ENCODE peak calls at places on chromosomes 13 and 19, in five cellular contexts. One of them, this sample, is unnamed.

GRCh38 chr13:23160241-23161175 is 20.3 kb upstream of the SGCG start:
- DNase-seq in H1: no peak
- DNase-seq in neuronal stem cell: peak
- DNase-seq in IMR-90: no peak
- DNase-seq in mesendoderm: peak
- DNase-seq in this sample: no peak

GRCh38 chr19:18470153-18470552 is 32.2 kb upstream of the ISYNA1 start:
- DNase-seq in mesendoderm: peak
- DNase-seq in IMR-90: no peak
- DNase-seq in neuronal stem cell: no peak
- DNase-seq in H1: no peak
- DNase-seq in this sample: no peak

GRCh38 chr13:33207616-33207964 is 78.0 kb downstream of the STARD13 start:
- DNase-seq in mesendoderm: no peak
- DNase-seq in H1: no peak
- DNase-seq in IMR-90: peak
- DNase-seq in neuronal stem cell: no peak
- DNase-seq in this sample: peak

GRCh38 chr13:76832258-76832988 is 53.8 kb downstream of the KCTD12 start:
- DNase-seq in neuronal stem cell: no peak
- DNase-seq in mesendoderm: no peak
- DNase-seq in IMR-90: no peak
- DNase-seq in H1: no peak
- DNase-seq in this sample: no peak

GRCh38 chr19:10508036-10508435 is 4.9 kb upstream of the KEAP1 start:
- DNase-seq in IMR-90: no peak
- DNase-seq in neuronal stem cell: no peak
- DNase-seq in mesendoderm: no peak
- DNase-seq in H1: no peak
- DNase-seq in this sample: no peak

GRCh38 chr19:17049711-17050280 is 23.2 kb upstream of the CPAMD8 start:
- DNase-seq in mesendoderm: no peak
- DNase-seq in H1: no peak
- DNase-seq in IMR-90: peak
- DNase-seq in neuronal stem cell: no peak
- DNase-seq in this sample: peak

GRCh38 chr19:16587031-16588023 is 15.1 kb upstream of the SLC35E1 start:
- DNase-seq in neuronal stem cell: no peak
- DNase-seq in H1: no peak
- DNase-seq in IMR-90: peak
- DNase-seq in mesendoderm: peak
- DNase-seq in this sample: peak

GRCh38 chr19:40596608-40597328 is 4.4 kb upstream of the LTBP4 start:
- DNase-seq in IMR-90: peak
- DNase-seq in neuronal stem cell: no peak
- DNase-seq in mesendoderm: no peak
- DNase-seq in H1: no peak
- DNase-seq in this sample: peak

GRCh38 chr13:51734786-51735185 is 69.2 kb downstream of the DHRS12 start:
- DNase-seq in mesendoderm: no peak
- DNase-seq in IMR-90: peak
- DNase-seq in H1: no peak
- DNase-seq in neuronal stem cell: no peak
- DNase-seq in this sample: no peak

GRCh38 chr19:39126593-39127187 is 1.1 kb downstream of the PAK4 start:
- DNase-seq in mesendoderm: peak
- DNase-seq in H1: no peak
- DNase-seq in IMR-90: no peak
- DNase-seq in neuronal stem cell: no peak
- DNase-seq in this sample: peak

GRCh38 chr13:67045357-67045756 is 184.8 kb downstream of the PCDH9 start:
- DNase-seq in neuronal stem cell: no peak
- DNase-seq in H1: no peak
- DNase-seq in mesendoderm: no peak
- DNase-seq in IMR-90: no peak
- DNase-seq in this sample: no peak

GRCh38 chr13:34369925-34370324 is 552.0 kb downstream of the RFC3 start:
- DNase-seq in H1: no peak
- DNase-seq in neuronal stem cell: no peak
- DNase-seq in IMR-90: no peak
- DNase-seq in mesendoderm: no peak
- DNase-seq in this sample: peak

GRCh38 chr13:44576396-44577235 is 486 bp upstream of the TSC22D1 start:
- DNase-seq in H1: no peak
- DNase-seq in IMR-90: no peak
- DNase-seq in neuronal stem cell: peak
- DNase-seq in mesendoderm: no peak
- DNase-seq in this sample: no peak

GRCh38 chr19:38455031-38455430 is 21.5 kb downstream of the RYR1 start:
- DNase-seq in neuronal stem cell: no peak
- DNase-seq in IMR-90: peak
- DNase-seq in mesendoderm: peak
- DNase-seq in H1: no peak
- DNase-seq in this sample: peak

GRCh38 chr13:33865945-33866344 is 48.0 kb downstream of the RFC3 start:
- DNase-seq in IMR-90: no peak
- DNase-seq in H1: no peak
- DNase-seq in mesendoderm: no peak
- DNase-seq in neuronal stem cell: no peak
- DNase-seq in this sample: no peak

GRCh38 chr19:7953060-7953459 is 9.6 kb upstream of the TIMM44 start:
- DNase-seq in H1: no peak
- DNase-seq in IMR-90: peak
- DNase-seq in neuronal stem cell: no peak
- DNase-seq in mesendoderm: peak
- DNase-seq in this sample: no peak

GRCh38 chr13:52599037-52599852 is 43.0 kb upstream of the HNRNPA1L2 start:
- DNase-seq in IMR-90: peak
- DNase-seq in neuronal stem cell: no peak
- DNase-seq in mesendoderm: no peak
- DNase-seq in H1: no peak
- DNase-seq in this sample: no peak

GRCh38 chr19:16470911-16471811 is 609 bp downstream of the EPS15L1 start:
- DNase-seq in neuronal stem cell: no peak
- DNase-seq in H1: no peak
- DNase-seq in mesendoderm: peak
- DNase-seq in IMR-90: peak
- DNase-seq in this sample: peak

GRCh38 chr13:30806784-30807183 is 71.4 kb downstream of the ALOX5AP start:
- DNase-seq in neuronal stem cell: no peak
- DNase-seq in H1: no peak
- DNase-seq in mesendoderm: no peak
- DNase-seq in IMR-90: peak
- DNase-seq in this sample: peak

GRCh38 chr13:78608705-78609463 is 5.5 kb upstream of the POU4F1 start:
- DNase-seq in H1: no peak
- DNase-seq in IMR-90: no peak
- DNase-seq in mesendoderm: peak
- DNase-seq in neuronal stem cell: peak
- DNase-seq in this sample: no peak

GRCh38 chr13:28438598-28439334 is 56.2 kb downstream of the FLT1 start:
- DNase-seq in H1: no peak
- DNase-seq in mesendoderm: peak
- DNase-seq in IMR-90: no peak
- DNase-seq in neuronal stem cell: no peak
- DNase-seq in this sample: no peak

GRCh38 chr19:49442793-49443365 is 1.6 kb upstream of the SLC17A7 start:
- DNase-seq in IMR-90: peak
- DNase-seq in H1: peak
- DNase-seq in neuronal stem cell: peak
- DNase-seq in mesendoderm: peak
- DNase-seq in this sample: peak

GRCh38 chr19:49441210-49441959 is at the start of gene SLC17A7:
- DNase-seq in H1: no peak
- DNase-seq in neuronal stem cell: peak
- DNase-seq in mesendoderm: peak
- DNase-seq in IMR-90: no peak
- DNase-seq in this sample: peak

GRCh38 chr19:49443366-49444099 is 2.2 kb upstream of the SLC17A7 start:
- DNase-seq in mesendoderm: peak
- DNase-seq in neuronal stem cell: peak
- DNase-seq in IMR-90: peak
- DNase-seq in H1: peak
- DNase-seq in this sample: peak

GRCh38 chr19:49441960-49442350 is 628 bp upstream of the SLC17A7 start:
- DNase-seq in IMR-90: no peak
- DNase-seq in mesendoderm: no peak
- DNase-seq in H1: no peak
- DNase-seq in neuronal stem cell: no peak
- DNase-seq in this sample: no peak

DNA sequence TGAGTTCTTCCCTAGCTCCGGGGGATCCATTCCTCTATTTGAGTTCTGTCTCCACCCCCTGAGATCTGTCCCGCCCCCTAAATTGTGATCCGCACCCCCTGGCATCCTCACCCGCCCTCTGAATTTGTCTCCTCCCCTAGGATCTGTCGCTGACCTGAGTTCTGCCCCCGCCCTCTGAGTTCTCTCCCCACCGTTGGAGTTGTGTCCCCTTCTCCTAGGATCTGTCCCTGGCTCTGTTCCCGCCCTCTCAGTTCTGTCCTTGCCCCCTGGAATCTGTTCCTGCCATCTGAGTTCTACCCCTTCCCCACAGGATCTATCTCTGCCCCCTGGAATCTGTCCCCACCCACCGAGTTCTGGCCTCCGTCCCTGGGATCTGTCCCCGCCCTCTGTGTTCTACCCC is 1.0 kb upstream of the SLC17A7 start:
- DNase-seq in IMR-90: no peak
- DNase-seq in H1: no peak
- DNase-seq in mesendoderm: no peak
- DNase-seq in neuronal stem cell: no peak
- DNase-seq in this sample: no peak
- H3K4me3 ChIP-seq in IMR-90: no peak
- H3K4me3 ChIP-seq in H1: peak
- H3K4me3 ChIP-seq in mesendoderm: no peak
- H3K4me3 ChIP-seq in neuronal stem cell: peak
- H3K4me3 ChIP-seq in this sample: no peak

GRCh38 chr19:44745386-44745831 is 3.1 kb upstream of the BCL3 start:
- DNase-seq in H1: no peak
- DNase-seq in IMR-90: peak
- DNase-seq in neuronal stem cell: no peak
- DNase-seq in mesendoderm: peak
- DNase-seq in this sample: peak
- H2BK120ac ChIP-seq in H1: no peak
- H2BK120ac ChIP-seq in IMR-90: peak
- H2BK120ac ChIP-seq in neuronal stem cell: no peak
- H2BK120ac ChIP-seq in mesendoderm: no peak
- H2BK120ac ChIP-seq in this sample: peak

GRCh38 chr19:34969721-34970120 is 5.7 kb upstream of the ZNF792 start:
- DNase-seq in mesendoderm: no peak
- DNase-seq in IMR-90: no peak
- DNase-seq in neuronal stem cell: no peak
- DNase-seq in H1: no peak
- DNase-seq in this sample: no peak

GRCh38 chr19:34974631-34975030 is 10.6 kb upstream of the ZNF792 start:
- DNase-seq in IMR-90: no peak
- DNase-seq in H1: no peak
- DNase-seq in mesendoderm: no peak
- DNase-seq in neuronal stem cell: no peak
- DNase-seq in this sample: no peak

GRCh38 chr19:34975056-34975455 is 11.0 kb upstream of the ZNF792 start:
- DNase-seq in H1: no peak
- DNase-seq in IMR-90: no peak
- DNase-seq in neuronal stem cell: no peak
- DNase-seq in mesendoderm: no peak
- DNase-seq in this sample: no peak

GRCh38 chr19:34976611-34977010 is 12.6 kb upstream of the ZNF792 start:
- DNase-seq in mesendoderm: no peak
- DNase-seq in IMR-90: no peak
- DNase-seq in neuronal stem cell: no peak
- DNase-seq in H1: no peak
- DNase-seq in this sample: no peak

DNA sequence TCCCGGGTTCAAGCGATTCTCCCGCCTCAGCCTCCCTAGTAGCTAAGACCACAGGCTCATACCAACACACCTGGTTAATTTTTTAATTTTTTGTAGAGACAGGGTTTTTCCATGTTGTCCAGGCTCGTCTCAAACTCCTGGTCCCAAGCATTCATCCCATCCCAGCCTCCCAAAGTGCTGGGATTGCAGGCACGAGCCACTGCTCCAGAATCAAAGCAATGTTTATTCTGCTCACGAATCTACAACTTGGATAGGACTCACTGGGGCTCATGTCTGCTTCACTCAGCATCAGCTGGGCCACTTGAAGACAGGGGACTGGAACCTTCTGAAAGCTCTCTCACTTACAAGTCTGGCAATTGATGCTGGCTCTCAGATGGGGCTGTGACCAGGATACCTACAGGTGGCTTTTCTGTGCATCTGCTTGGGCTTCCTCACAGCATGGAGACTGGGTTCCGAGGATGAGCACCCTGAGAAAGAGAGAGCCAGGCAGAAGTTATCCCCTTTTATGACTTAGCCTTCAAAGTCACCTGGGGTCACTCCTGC is 8.2 kb upstream of the ZNF792 start:
- DNase-seq in IMR-90: no peak
- DNase-seq in neuronal stem cell: no peak
- DNase-seq in mesendoderm: no peak
- DNase-seq in H1: no peak
- DNase-seq in this sample: no peak
- H2BK15ac ChIP-seq in IMR-90: no peak
- H2BK15ac ChIP-seq in neuronal stem cell: no peak
- H2BK15ac ChIP-seq in mesendoderm: no peak
- H2BK15ac ChIP-seq in H1: no peak
- H2BK15ac ChIP-seq in this sample: no peak

GRCh38 chr13:36997716-36998427 is 1.3 kb downstream of the ALG5 start:
- DNase-seq in neuronal stem cell: no peak
- DNase-seq in mesendoderm: no peak
- DNase-seq in H1: no peak
- DNase-seq in IMR-90: peak
- DNase-seq in this sample: no peak
- H3K4me3 ChIP-seq in neuronal stem cell: peak
- H3K4me3 ChIP-seq in mesendoderm: peak
- H3K4me3 ChIP-seq in H1: peak
- H3K4me3 ChIP-seq in IMR-90: peak
- H3K4me3 ChIP-seq in this sample: no peak

DNA sequence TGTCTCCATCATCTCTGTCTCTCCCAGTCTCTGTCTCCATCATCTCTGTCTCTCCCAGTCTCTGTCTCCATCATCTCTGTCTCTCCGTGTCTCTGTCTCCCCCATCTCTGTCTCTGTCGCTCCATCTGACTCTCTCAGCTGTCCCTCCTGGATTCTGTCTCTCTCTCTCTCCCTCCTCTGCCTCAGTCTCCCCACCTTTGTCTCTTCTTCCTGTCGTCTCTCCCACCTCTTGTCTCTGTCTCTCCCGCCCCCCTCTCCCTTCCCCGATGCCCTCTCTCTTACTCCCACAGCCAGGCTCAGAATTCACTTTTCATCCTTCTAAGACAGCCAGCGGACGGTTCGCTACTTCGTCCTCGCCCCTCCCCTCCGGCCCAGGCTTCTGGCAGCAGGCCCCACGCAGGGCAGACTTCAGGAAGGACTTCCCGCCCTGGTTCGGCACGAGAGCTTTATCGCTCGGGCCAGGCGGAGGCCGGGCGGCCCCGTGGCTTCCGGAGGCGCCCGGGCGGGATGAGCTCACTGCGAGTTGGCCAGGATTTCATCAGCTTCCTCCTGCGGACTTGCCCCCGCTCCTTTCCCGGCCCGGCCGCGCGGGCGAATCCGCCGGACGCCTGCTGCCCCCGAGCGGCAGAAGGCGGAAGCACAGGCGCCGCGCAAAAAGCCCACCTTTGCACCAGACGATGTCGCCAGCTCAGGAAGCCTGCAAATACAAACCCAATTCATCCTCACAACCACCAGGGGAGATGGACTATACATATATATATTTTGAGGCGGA is 12.4 kb upstream of the CCDC9 start:
- DNase-seq in IMR-90: peak
- DNase-seq in neuronal stem cell: peak
- DNase-seq in mesendoderm: peak
- DNase-seq in H1: peak
- DNase-seq in this sample: peak
- H2BK120ac ChIP-seq in IMR-90: peak
- H2BK120ac ChIP-seq in neuronal stem cell: peak
- H2BK120ac ChIP-seq in mesendoderm: no peak
- H2BK120ac ChIP-seq in H1: no peak
- H2BK120ac ChIP-seq in this sample: no peak

This sample was measured in mesenchymal stem cell.